ENCODE peak calls at places on chromosomes 7 and 10, in ten cellular contexts. One of them, this sample, is unnamed.

GRCh38 chr10:13086051-13086450 is 13.9 kb upstream of the OPTN start:
- DNase-seq in stimulated activated CD4-positive, alpha-beta T cell treated with anti-CD3 and anti-CD28 coated beads, Interleukin-1b, Interleukin-23, amount 100 ng/mL, for 24 hours: no peak
- DNase-seq in tibial artery: no peak
- DNase-seq in AG09319: no peak
- DNase-seq in H4: no peak
- DNase-seq in activated CD4-positive, alpha-beta T cell treated with anti-CD3 and anti-CD28 coated beads for 48 hours: no peak
- DNase-seq in HCT116: no peak
- DNase-seq in nephron progenitor cell: no peak
- DNase-seq in T follicular helper cell: no peak
- DNase-seq in psoas muscle: no peak
- DNase-seq in this sample: no peak

GRCh38 chr10:89837173-89838001 is 136.0 kb downstream of the KIF20B start:
- DNase-seq in stimulated activated CD4-positive, alpha-beta T cell treated with anti-CD3 and anti-CD28 coated beads, Interleukin-1b, Interleukin-23, amount 100 ng/mL, for 24 hours: no peak
- DNase-seq in tibial artery: no peak
- DNase-seq in AG09319: no peak
- DNase-seq in H4: no peak
- DNase-seq in activated CD4-positive, alpha-beta T cell treated with anti-CD3 and anti-CD28 coated beads for 48 hours: peak; percentile 41
- DNase-seq in HCT116: no peak
- DNase-seq in nephron progenitor cell: no peak
- DNase-seq in T follicular helper cell: no peak
- DNase-seq in psoas muscle: no peak
- DNase-seq in this sample: no peak

GRCh38 chr10:130412317-130412716 is 276.1 kb downstream of the GLRX3 start:
- DNase-seq in stimulated activated CD4-positive, alpha-beta T cell treated with anti-CD3 and anti-CD28 coated beads, Interleukin-1b, Interleukin-23, amount 100 ng/mL, for 24 hours: no peak
- DNase-seq in tibial artery: no peak
- DNase-seq in AG09319: no peak
- DNase-seq in H4: no peak
- DNase-seq in activated CD4-positive, alpha-beta T cell treated with anti-CD3 and anti-CD28 coated beads for 48 hours: no peak
- DNase-seq in HCT116: no peak
- DNase-seq in nephron progenitor cell: no peak
- DNase-seq in T follicular helper cell: no peak
- DNase-seq in psoas muscle: no peak
- DNase-seq in this sample: no peak

GRCh38 chr10:3781458-3782098 is 3.4 kb downstream of the KLF6 start:
- DNase-seq in stimulated activated CD4-positive, alpha-beta T cell treated with anti-CD3 and anti-CD28 coated beads, Interleukin-1b, Interleukin-23, amount 100 ng/mL, for 24 hours: no peak
- DNase-seq in tibial artery: peak; percentile 83
- DNase-seq in AG09319: no peak
- DNase-seq in H4: no peak
- DNase-seq in activated CD4-positive, alpha-beta T cell treated with anti-CD3 and anti-CD28 coated beads for 48 hours: peak; percentile 58
- DNase-seq in HCT116: no peak
- DNase-seq in nephron progenitor cell: no peak
- DNase-seq in T follicular helper cell: no peak
- DNase-seq in psoas muscle: peak; percentile 68
- DNase-seq in this sample: peak; percentile 57

GRCh38 chr7:145212050-145212449 is 376.2 kb upstream of the TPK1 start:
- DNase-seq in stimulated activated CD4-positive, alpha-beta T cell treated with anti-CD3 and anti-CD28 coated beads, Interleukin-1b, Interleukin-23, amount 100 ng/mL, for 24 hours: no peak
- DNase-seq in tibial artery: no peak
- DNase-seq in AG09319: no peak
- DNase-seq in H4: peak; percentile 75
- DNase-seq in activated CD4-positive, alpha-beta T cell treated with anti-CD3 and anti-CD28 coated beads for 48 hours: no peak
- DNase-seq in HCT116: no peak
- DNase-seq in nephron progenitor cell: no peak
- DNase-seq in T follicular helper cell: no peak
- DNase-seq in psoas muscle: no peak
- DNase-seq in this sample: no peak

GRCh38 chr10:87867453-87867852 is 4.0 kb downstream of the PTEN start:
- DNase-seq in stimulated activated CD4-positive, alpha-beta T cell treated with anti-CD3 and anti-CD28 coated beads, Interleukin-1b, Interleukin-23, amount 100 ng/mL, for 24 hours: no peak
- DNase-seq in tibial artery: no peak
- DNase-seq in AG09319: no peak
- DNase-seq in H4: no peak
- DNase-seq in activated CD4-positive, alpha-beta T cell treated with anti-CD3 and anti-CD28 coated beads for 48 hours: no peak
- DNase-seq in HCT116: no peak
- DNase-seq in nephron progenitor cell: no peak
- DNase-seq in T follicular helper cell: no peak
- DNase-seq in psoas muscle: no peak
- DNase-seq in this sample: no peak

GRCh38 chr7:146138926-146139325 is 22.3 kb downstream of the CNTNAP2 start:
- DNase-seq in stimulated activated CD4-positive, alpha-beta T cell treated with anti-CD3 and anti-CD28 coated beads, Interleukin-1b, Interleukin-23, amount 100 ng/mL, for 24 hours: no peak
- DNase-seq in tibial artery: no peak
- DNase-seq in AG09319: no peak
- DNase-seq in H4: no peak
- DNase-seq in activated CD4-positive, alpha-beta T cell treated with anti-CD3 and anti-CD28 coated beads for 48 hours: no peak
- DNase-seq in HCT116: no peak
- DNase-seq in nephron progenitor cell: no peak
- DNase-seq in T follicular helper cell: no peak
- DNase-seq in psoas muscle: no peak
- DNase-seq in this sample: no peak

GRCh38 chr10:97319671-97320479 is 804 bp downstream of the FRAT1 start:
- DNase-seq in stimulated activated CD4-positive, alpha-beta T cell treated with anti-CD3 and anti-CD28 coated beads, Interleukin-1b, Interleukin-23, amount 100 ng/mL, for 24 hours: peak; percentile 49
- DNase-seq in tibial artery: peak; percentile 70
- DNase-seq in AG09319: no peak
- DNase-seq in H4: no peak
- DNase-seq in activated CD4-positive, alpha-beta T cell treated with anti-CD3 and anti-CD28 coated beads for 48 hours: peak; percentile 73
- DNase-seq in HCT116: no peak
- DNase-seq in nephron progenitor cell: peak; percentile 64
- DNase-seq in T follicular helper cell: peak; percentile 44
- DNase-seq in psoas muscle: peak; percentile 45
- DNase-seq in this sample: peak; percentile 77

GRCh38 chr7:7416031-7416968 is 119.4 kb downstream of the COL28A1 start:
- DNase-seq in stimulated activated CD4-positive, alpha-beta T cell treated with anti-CD3 and anti-CD28 coated beads, Interleukin-1b, Interleukin-23, amount 100 ng/mL, for 24 hours: no peak
- DNase-seq in tibial artery: no peak
- DNase-seq in AG09319: no peak
- DNase-seq in H4: peak; percentile 100
- DNase-seq in activated CD4-positive, alpha-beta T cell treated with anti-CD3 and anti-CD28 coated beads for 48 hours: peak; percentile 34
- DNase-seq in HCT116: no peak
- DNase-seq in nephron progenitor cell: no peak
- DNase-seq in T follicular helper cell: no peak
- DNase-seq in psoas muscle: no peak
- DNase-seq in this sample: peak; percentile 29

GRCh38 chr7:44990520-44991023 is 9.4 kb upstream of the CCM2 start:
- DNase-seq in stimulated activated CD4-positive, alpha-beta T cell treated with anti-CD3 and anti-CD28 coated beads, Interleukin-1b, Interleukin-23, amount 100 ng/mL, for 24 hours: no peak
- DNase-seq in tibial artery: no peak
- DNase-seq in AG09319: no peak
- DNase-seq in H4: peak; percentile 66
- DNase-seq in activated CD4-positive, alpha-beta T cell treated with anti-CD3 and anti-CD28 coated beads for 48 hours: no peak
- DNase-seq in HCT116: no peak
- DNase-seq in nephron progenitor cell: no peak
- DNase-seq in T follicular helper cell: no peak
- DNase-seq in psoas muscle: no peak
- DNase-seq in this sample: peak; percentile 52

GRCh38 chr10:88536437-88536836 is 46.7 kb downstream of the RNLS start:
- DNase-seq in stimulated activated CD4-positive, alpha-beta T cell treated with anti-CD3 and anti-CD28 coated beads, Interleukin-1b, Interleukin-23, amount 100 ng/mL, for 24 hours: no peak
- DNase-seq in tibial artery: no peak
- DNase-seq in AG09319: no peak
- DNase-seq in H4: no peak
- DNase-seq in activated CD4-positive, alpha-beta T cell treated with anti-CD3 and anti-CD28 coated beads for 48 hours: no peak
- DNase-seq in HCT116: no peak
- DNase-seq in nephron progenitor cell: no peak
- DNase-seq in T follicular helper cell: no peak
- DNase-seq in psoas muscle: no peak
- DNase-seq in this sample: no peak

GRCh38 chr10:60821661-60822060 is 43.4 kb downstream of the CDK1 start:
- DNase-seq in stimulated activated CD4-positive, alpha-beta T cell treated with anti-CD3 and anti-CD28 coated beads, Interleukin-1b, Interleukin-23, amount 100 ng/mL, for 24 hours: no peak
- DNase-seq in tibial artery: no peak
- DNase-seq in AG09319: no peak
- DNase-seq in H4: no peak
- DNase-seq in activated CD4-positive, alpha-beta T cell treated with anti-CD3 and anti-CD28 coated beads for 48 hours: no peak
- DNase-seq in HCT116: no peak
- DNase-seq in nephron progenitor cell: no peak
- DNase-seq in T follicular helper cell: no peak
- DNase-seq in psoas muscle: no peak
- DNase-seq in this sample: no peak

GRCh38 chr10:22345301-22346086 is at the start of gene SPAG6:
- DNase-seq in stimulated activated CD4-positive, alpha-beta T cell treated with anti-CD3 and anti-CD28 coated beads, Interleukin-1b, Interleukin-23, amount 100 ng/mL, for 24 hours: no peak
- DNase-seq in tibial artery: peak; percentile 64
- DNase-seq in AG09319: no peak
- DNase-seq in H4: no peak
- DNase-seq in activated CD4-positive, alpha-beta T cell treated with anti-CD3 and anti-CD28 coated beads for 48 hours: peak; percentile 72
- DNase-seq in HCT116: no peak
- DNase-seq in nephron progenitor cell: peak; percentile 81
- DNase-seq in T follicular helper cell: no peak
- DNase-seq in psoas muscle: peak; percentile 49
- DNase-seq in this sample: no peak

GRCh38 chr10:86292462-86293322 is 73.9 kb downstream of the GRID1 start:
- DNase-seq in stimulated activated CD4-positive, alpha-beta T cell treated with anti-CD3 and anti-CD28 coated beads, Interleukin-1b, Interleukin-23, amount 100 ng/mL, for 24 hours: no peak
- DNase-seq in tibial artery: peak; percentile 47
- DNase-seq in AG09319: no peak
- DNase-seq in H4: no peak
- DNase-seq in activated CD4-positive, alpha-beta T cell treated with anti-CD3 and anti-CD28 coated beads for 48 hours: no peak
- DNase-seq in HCT116: no peak
- DNase-seq in nephron progenitor cell: no peak
- DNase-seq in T follicular helper cell: no peak
- DNase-seq in psoas muscle: no peak
- DNase-seq in this sample: no peak

GRCh38 chr7:90262438-90262837 is 17.5 kb downstream of the CFAP69 start:
- DNase-seq in stimulated activated CD4-positive, alpha-beta T cell treated with anti-CD3 and anti-CD28 coated beads, Interleukin-1b, Interleukin-23, amount 100 ng/mL, for 24 hours: no peak
- DNase-seq in tibial artery: no peak
- DNase-seq in AG09319: no peak
- DNase-seq in H4: peak; percentile 40
- DNase-seq in activated CD4-positive, alpha-beta T cell treated with anti-CD3 and anti-CD28 coated beads for 48 hours: no peak
- DNase-seq in HCT116: peak; percentile 15
- DNase-seq in nephron progenitor cell: no peak
- DNase-seq in T follicular helper cell: no peak
- DNase-seq in psoas muscle: no peak
- DNase-seq in this sample: peak; percentile 32

GRCh38 chr7:132590162-132590561 is 13.9 kb upstream of the PLXNA4 start:
- DNase-seq in stimulated activated CD4-positive, alpha-beta T cell treated with anti-CD3 and anti-CD28 coated beads, Interleukin-1b, Interleukin-23, amount 100 ng/mL, for 24 hours: no peak
- DNase-seq in tibial artery: no peak
- DNase-seq in AG09319: no peak
- DNase-seq in H4: no peak
- DNase-seq in activated CD4-positive, alpha-beta T cell treated with anti-CD3 and anti-CD28 coated beads for 48 hours: no peak
- DNase-seq in HCT116: no peak
- DNase-seq in nephron progenitor cell: no peak
- DNase-seq in T follicular helper cell: no peak
- DNase-seq in psoas muscle: no peak
- DNase-seq in this sample: no peak

GRCh38 chr7:2924866-2925840 is 81.0 kb upstream of the GNA12 start:
- DNase-seq in stimulated activated CD4-positive, alpha-beta T cell treated with anti-CD3 and anti-CD28 coated beads, Interleukin-1b, Interleukin-23, amount 100 ng/mL, for 24 hours: no peak
- DNase-seq in tibial artery: peak; percentile 53
- DNase-seq in AG09319: no peak
- DNase-seq in H4: no peak
- DNase-seq in activated CD4-positive, alpha-beta T cell treated with anti-CD3 and anti-CD28 coated beads for 48 hours: no peak
- DNase-seq in HCT116: no peak
- DNase-seq in nephron progenitor cell: no peak
- DNase-seq in T follicular helper cell: no peak
- DNase-seq in psoas muscle: no peak
- DNase-seq in this sample: no peak

GRCh38 chr7:17042211-17042610 is 160.4 kb upstream of the AGR3 start:
- DNase-seq in stimulated activated CD4-positive, alpha-beta T cell treated with anti-CD3 and anti-CD28 coated beads, Interleukin-1b, Interleukin-23, amount 100 ng/mL, for 24 hours: no peak
- DNase-seq in tibial artery: no peak
- DNase-seq in AG09319: no peak
- DNase-seq in H4: no peak
- DNase-seq in activated CD4-positive, alpha-beta T cell treated with anti-CD3 and anti-CD28 coated beads for 48 hours: no peak
- DNase-seq in HCT116: no peak
- DNase-seq in nephron progenitor cell: no peak
- DNase-seq in T follicular helper cell: no peak
- DNase-seq in psoas muscle: no peak
- DNase-seq in this sample: no peak

GRCh38 chr10:96417432-96417831 is 58.6 kb upstream of the OPALIN start:
- DNase-seq in stimulated activated CD4-positive, alpha-beta T cell treated with anti-CD3 and anti-CD28 coated beads, Interleukin-1b, Interleukin-23, amount 100 ng/mL, for 24 hours: no peak
- DNase-seq in tibial artery: no peak
- DNase-seq in AG09319: no peak
- DNase-seq in H4: peak; percentile 61
- DNase-seq in activated CD4-positive, alpha-beta T cell treated with anti-CD3 and anti-CD28 coated beads for 48 hours: no peak
- DNase-seq in HCT116: no peak
- DNase-seq in nephron progenitor cell: no peak
- DNase-seq in T follicular helper cell: no peak
- DNase-seq in psoas muscle: no peak
- DNase-seq in this sample: no peak

GRCh38 chr10:31133628-31134302 is 102.1 kb upstream of the ZNF438 start:
- DNase-seq in stimulated activated CD4-positive, alpha-beta T cell treated with anti-CD3 and anti-CD28 coated beads, Interleukin-1b, Interleukin-23, amount 100 ng/mL, for 24 hours: peak; percentile 69
- DNase-seq in tibial artery: peak; percentile 90
- DNase-seq in AG09319: no peak
- DNase-seq in H4: peak; percentile 36
- DNase-seq in activated CD4-positive, alpha-beta T cell treated with anti-CD3 and anti-CD28 coated beads for 48 hours: peak; percentile 75
- DNase-seq in HCT116: no peak
- DNase-seq in nephron progenitor cell: peak; percentile 77
- DNase-seq in T follicular helper cell: peak; percentile 46
- DNase-seq in psoas muscle: peak; percentile 83
- DNase-seq in this sample: peak; percentile 72

GRCh38 chr7:4267326-4268039 is 414.6 kb upstream of the FOXK1 start:
- DNase-seq in stimulated activated CD4-positive, alpha-beta T cell treated with anti-CD3 and anti-CD28 coated beads, Interleukin-1b, Interleukin-23, amount 100 ng/mL, for 24 hours: no peak
- DNase-seq in tibial artery: no peak
- DNase-seq in AG09319: no peak
- DNase-seq in H4: no peak
- DNase-seq in activated CD4-positive, alpha-beta T cell treated with anti-CD3 and anti-CD28 coated beads for 48 hours: no peak
- DNase-seq in HCT116: no peak
- DNase-seq in nephron progenitor cell: no peak
- DNase-seq in T follicular helper cell: no peak
- DNase-seq in psoas muscle: no peak
- DNase-seq in this sample: no peak

GRCh38 chr10:43209064-43209455 is 57.8 kb downstream of the RASGEF1A start:
- DNase-seq in stimulated activated CD4-positive, alpha-beta T cell treated with anti-CD3 and anti-CD28 coated beads, Interleukin-1b, Interleukin-23, amount 100 ng/mL, for 24 hours: no peak
- DNase-seq in tibial artery: peak; percentile 46
- DNase-seq in AG09319: no peak
- DNase-seq in H4: no peak
- DNase-seq in activated CD4-positive, alpha-beta T cell treated with anti-CD3 and anti-CD28 coated beads for 48 hours: peak; percentile 2
- DNase-seq in HCT116: no peak
- DNase-seq in nephron progenitor cell: no peak
- DNase-seq in T follicular helper cell: no peak
- DNase-seq in psoas muscle: no peak
- DNase-seq in this sample: no peak

GRCh38 chr10:56823849-56824248 is 462.8 kb upstream of the ZWINT start:
- DNase-seq in stimulated activated CD4-positive, alpha-beta T cell treated with anti-CD3 and anti-CD28 coated beads, Interleukin-1b, Interleukin-23, amount 100 ng/mL, for 24 hours: no peak
- DNase-seq in tibial artery: no peak
- DNase-seq in AG09319: no peak
- DNase-seq in H4: peak; percentile 5
- DNase-seq in activated CD4-positive, alpha-beta T cell treated with anti-CD3 and anti-CD28 coated beads for 48 hours: no peak
- DNase-seq in HCT116: no peak
- DNase-seq in nephron progenitor cell: no peak
- DNase-seq in T follicular helper cell: no peak
- DNase-seq in psoas muscle: no peak
- DNase-seq in this sample: peak; percentile 39

GRCh38 chr7:106664343-106664742 is 3.4 kb upstream of the CCDC71L start:
- DNase-seq in stimulated activated CD4-positive, alpha-beta T cell treated with anti-CD3 and anti-CD28 coated beads, Interleukin-1b, Interleukin-23, amount 100 ng/mL, for 24 hours: no peak
- DNase-seq in tibial artery: no peak
- DNase-seq in AG09319: no peak
- DNase-seq in H4: no peak
- DNase-seq in activated CD4-positive, alpha-beta T cell treated with anti-CD3 and anti-CD28 coated beads for 48 hours: no peak
- DNase-seq in HCT116: no peak
- DNase-seq in nephron progenitor cell: no peak
- DNase-seq in T follicular helper cell: no peak
- DNase-seq in psoas muscle: no peak
- DNase-seq in this sample: no peak

GRCh38 chr7:38953227-38953626 is 24.5 kb upstream of the POU6F2 start:
- DNase-seq in stimulated activated CD4-positive, alpha-beta T cell treated with anti-CD3 and anti-CD28 coated beads, Interleukin-1b, Interleukin-23, amount 100 ng/mL, for 24 hours: no peak
- DNase-seq in tibial artery: no peak
- DNase-seq in AG09319: no peak
- DNase-seq in H4: no peak
- DNase-seq in activated CD4-positive, alpha-beta T cell treated with anti-CD3 and anti-CD28 coated beads for 48 hours: no peak
- DNase-seq in HCT116: no peak
- DNase-seq in nephron progenitor cell: no peak
- DNase-seq in T follicular helper cell: no peak
- DNase-seq in psoas muscle: no peak
- DNase-seq in this sample: no peak

GRCh38 chr7:139734395-139734794 is 43.4 kb downstream of the HIPK2 start:
- DNase-seq in stimulated activated CD4-positive, alpha-beta T cell treated with anti-CD3 and anti-CD28 coated beads, Interleukin-1b, Interleukin-23, amount 100 ng/mL, for 24 hours: no peak
- DNase-seq in tibial artery: peak; percentile 93
- DNase-seq in AG09319: no peak
- DNase-seq in H4: no peak
- DNase-seq in activated CD4-positive, alpha-beta T cell treated with anti-CD3 and anti-CD28 coated beads for 48 hours: no peak
- DNase-seq in HCT116: no peak
- DNase-seq in nephron progenitor cell: no peak
- DNase-seq in T follicular helper cell: no peak
- DNase-seq in psoas muscle: no peak
- DNase-seq in this sample: no peak

GRCh38 chr7:5638994-5639393 is 142.5 kb downstream of the RNF216 start:
- DNase-seq in stimulated activated CD4-positive, alpha-beta T cell treated with anti-CD3 and anti-CD28 coated beads, Interleukin-1b, Interleukin-23, amount 100 ng/mL, for 24 hours: no peak
- DNase-seq in tibial artery: no peak
- DNase-seq in AG09319: no peak
- DNase-seq in H4: no peak
- DNase-seq in activated CD4-positive, alpha-beta T cell treated with anti-CD3 and anti-CD28 coated beads for 48 hours: no peak
- DNase-seq in HCT116: no peak
- DNase-seq in nephron progenitor cell: no peak
- DNase-seq in T follicular helper cell: no peak
- DNase-seq in psoas muscle: no peak
- DNase-seq in this sample: no peak

GRCh38 chr10:31036209-31036608 is 4.5 kb upstream of the ZNF438 start:
- DNase-seq in stimulated activated CD4-positive, alpha-beta T cell treated with anti-CD3 and anti-CD28 coated beads, Interleukin-1b, Interleukin-23, amount 100 ng/mL, for 24 hours: no peak
- DNase-seq in tibial artery: no peak
- DNase-seq in AG09319: no peak
- DNase-seq in H4: peak; percentile 48
- DNase-seq in activated CD4-positive, alpha-beta T cell treated with anti-CD3 and anti-CD28 coated beads for 48 hours: no peak
- DNase-seq in HCT116: no peak
- DNase-seq in nephron progenitor cell: no peak
- DNase-seq in T follicular helper cell: no peak
- DNase-seq in psoas muscle: no peak
- DNase-seq in this sample: no peak